ENCODE peak calls at places on chromosomes 16 and 17, in six cellular contexts. T is hepatocyte, X is A549, N is fibroblast of the aortic adventitia, C is AG04450, A is GM12864. J is an unnamed sample.

GRCh38 chr17:50662632-50663225 is 28.0 kb downstream of the ABCC3 start:
- DNase-seq in T (no peak), X (no peak), N (no peak), C (no peak), A (no peak), J (no peak)

GRCh38 chr16:17899141-17899540 is 428.4 kb upstream of the XYLT1 start:
- DNase-seq in T (no peak), X (no peak), N (no peak), C (no peak), A (no peak), J (no peak)

GRCh38 chr17:30829022-30829421 is 2.7 kb upstream of the ATAD5 start:
- DNase-seq in T (no peak), X (no peak), N (no peak), C (no peak), A (no peak), J (peak)

GRCh38 chr16:89027281-89027680 is 50.3 kb upstream of the CBFA2T3 start:
- DNase-seq in T (no peak), X (no peak), N (no peak), C (no peak), A (no peak), J (no peak)

GRCh38 chr17:8304181-8304910 is 5.7 kb upstream of the ARHGEF15 start:
- DNase-seq in T (no peak), X (peak), N (no peak), C (no peak), A (no peak), J (no peak)

GRCh38 chr16:88941933-88942909 is 34.8 kb downstream of the CBFA2T3 start:
- DNase-seq in T (peak), X (peak), N (no peak), C (no peak), A (no peak), J (no peak)

GRCh38 chr16:68079616-68080344 is 5.4 kb upstream of the NFATC3 start:
- DNase-seq in T (peak), X (no peak), N (no peak), C (no peak), A (no peak), J (peak)

GRCh38 chr17:55421179-55421934 is at the start of gene MMD:
- DNase-seq in T (peak), X (no peak), N (no peak), C (no peak), A (no peak), J (no peak)

GRCh38 chr17:82949361-82949760 is 109.5 kb upstream of the ZNF750 start:
- DNase-seq in T (no peak), X (no peak), N (no peak), C (no peak), A (no peak), J (peak)

GRCh38 chr17:3965123-3965800 is 1.0 kb upstream of the ATP2A3 start:
- DNase-seq in T (peak), X (peak), N (peak), C (no peak), A (no peak), J (peak)
- TF ChIP-seq CTCF in T (no peak), X (no peak), N (no peak), C (no peak), A (no peak), J (no peak)

GRCh38 chr16:72084445-72084844 is 9.0 kb downstream of the TXNL4B start:
- DNase-seq in T (no peak), X (no peak), N (no peak), C (no peak), A (no peak), J (no peak)

GRCh38 chr16:72085002-72085401 is 8.4 kb downstream of the TXNL4B start:
- DNase-seq in T (no peak), X (no peak), N (peak), C (no peak), A (no peak), J (no peak)

GRCh38 chr16:72083778-72084404 is 9.5 kb downstream of the TXNL4B start:
- DNase-seq in T (no peak), X (no peak), N (peak), C (no peak), A (no peak), J (no peak)
- H3K4me3 ChIP-seq in T (no peak), X (no peak), N (no peak), C (no peak), A (no peak), J (no peak)

GRCh38 chr16:4611337-4612023 is 3.2 kb downstream of the UBALD1 start:
- DNase-seq in T (peak), X (no peak), N (no peak), C (no peak), A (no peak), J (no peak)
- TF ChIP-seq CTCF in T (no peak), X (no peak), N (no peak), C (no peak), A (no peak), J (no peak)

GRCh38 chr16:58464047-58464915 is 35.7 kb upstream of the NDRG4 start:
- DNase-seq in T (peak), X (no peak), N (no peak), C (no peak), A (no peak), J (no peak)
- H3K4me3 ChIP-seq in T (peak), X (peak), N (peak), C (no peak), A (no peak), J (peak)

DNA sequence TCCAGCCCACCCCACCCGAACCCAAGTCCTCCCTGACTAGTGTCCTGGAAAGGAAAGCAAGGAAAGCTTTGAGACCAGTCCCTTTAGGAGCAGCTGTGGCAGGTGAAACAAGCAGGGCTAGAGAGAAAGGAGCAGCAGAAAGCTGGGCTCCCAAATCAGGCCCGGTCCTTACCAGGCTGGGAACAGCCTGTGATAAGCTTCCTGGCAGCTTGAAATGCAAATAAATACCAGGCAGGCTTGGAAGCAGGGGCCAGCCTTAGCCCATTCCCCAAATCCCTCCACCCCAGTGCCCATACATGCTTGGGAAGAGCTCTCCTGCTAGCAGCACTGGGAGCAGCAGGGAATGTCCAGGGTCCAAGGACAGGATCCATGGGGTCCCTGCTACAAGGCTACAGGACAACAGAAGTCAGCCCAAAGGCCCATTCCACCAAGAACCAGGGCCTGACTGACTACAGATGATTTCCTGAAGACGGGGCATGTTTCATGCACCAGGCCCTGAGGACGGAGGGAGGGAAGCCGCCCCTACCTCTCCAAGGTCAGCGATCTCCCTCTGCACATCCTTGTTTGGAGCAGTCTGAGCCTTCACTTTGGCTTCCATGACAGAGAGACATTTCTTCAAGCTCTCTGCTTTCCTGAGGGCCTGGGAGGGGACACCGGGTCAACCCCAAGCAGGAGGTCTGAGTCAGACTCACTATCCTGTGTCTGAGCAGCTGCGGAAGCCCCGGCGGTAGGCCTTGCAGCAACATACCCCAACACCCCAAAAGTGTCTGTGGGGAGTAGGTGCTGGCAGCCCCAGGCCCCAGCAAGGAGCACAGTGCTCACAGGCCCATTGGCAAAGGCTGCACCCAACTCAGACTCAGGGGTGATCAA is 2.6 kb upstream of the EXOSC6 start:
- DNase-seq in T (no peak), X (no peak), N (no peak), C (no peak), A (no peak), J (no peak)
- TF ChIP-seq CTCF in T (no peak), X (no peak), N (no peak), C (no peak), A (no peak), J (peak)

GRCh38 chr17:78977992-78978973 is 1.4 kb downstream of the LGALS3BP start:
- DNase-seq in T (no peak), X (no peak), N (no peak), C (no peak), A (no peak), J (no peak)
- H3K4me3 ChIP-seq in T (no peak), X (no peak), N (peak), C (peak), A (no peak), J (peak)

GRCh38 chr16:11973065-11973464 is 3.5 kb upstream of the SNX29 start:
- DNase-seq in T (no peak), X (no peak), N (no peak), C (no peak), A (no peak), J (no peak)
- TF ChIP-seq CTCF in T (no peak), X (no peak), N (no peak), C (no peak), A (no peak), J (no peak)